ENCODE peak calls at places on chromosomes 3 and 15, in four cellular contexts. E, V, X and B are unnamed samples.

GRCh38 chr3:40951636-40952035 is 247.7 kb upstream of the CTNNB1 start:
- DNase-seq in E (no peak), X (peak; percentile 77), V (no peak), B (no peak)

GRCh38 chr3:173709026-173709425 is 311.5 kb downstream of the NLGN1 start:
- DNase-seq in X (no peak), E (no peak), V (no peak), B (no peak)

GRCh38 chr3:16917256-16917935 is 32.6 kb downstream of the PLCL2 start:
- DNase-seq in E (no peak), X (no peak), V (no peak), B (no peak)

GRCh38 chr3:133948131-133948810 is 52.6 kb upstream of the RAB6B start:
- DNase-seq in V (no peak), X (no peak), E (no peak), B (no peak)

GRCh38 chr15:84057714-84058331 is 177.8 kb upstream of the GOLGA6L4 start:
- DNase-seq in X (no peak), V (no peak), E (no peak), B (no peak)

GRCh38 chr3:115325539-115325938 is 178.5 kb upstream of the ZBTB20 start:
- DNase-seq in X (peak; percentile 39), V (peak; percentile 68), E (peak; percentile 78), B (peak; percentile 76)

GRCh38 chr3:22734207-22734606 is 468.9 kb upstream of the UBE2E2 start:
- DNase-seq in X (no peak), E (no peak), V (no peak), B (peak; percentile 80)

GRCh38 chr15:94324117-94324826 is 92.9 kb downstream of the MCTP2 start:
- DNase-seq in X (peak; percentile 35), E (peak; percentile 70), V (peak; percentile 67), B (peak; percentile 75)

GRCh38 chr3:128503164-128503651 is 10.2 kb upstream of the GATA2 start:
- DNase-seq in V (peak; percentile 42), X (no peak), E (peak; percentile 52), B (peak; percentile 57)

GRCh38 chr3:37887062-37887461 is 25.4 kb downstream of the CTDSPL start:
- DNase-seq in X (no peak), V (no peak), E (no peak), B (no peak)

GRCh38 chr3:37887824-37888223 is 26.1 kb downstream of the CTDSPL start:
- DNase-seq in E (no peak), V (no peak), X (no peak), B (no peak)

GRCh38 chr3:37882711-37883110 is 21.0 kb downstream of the CTDSPL start:
- DNase-seq in E (no peak), X (no peak), V (no peak), B (no peak)

GRCh38 chr3:37885831-37886230 is 24.2 kb downstream of the CTDSPL start:
- DNase-seq in V (no peak), E (no peak), X (no peak), B (no peak)

GRCh38 chr3:37886395-37886794 is 24.7 kb downstream of the CTDSPL start:
- DNase-seq in E (no peak), V (no peak), X (no peak), B (no peak)
- H3K27ac ChIP-seq in E (no peak overlapping the region), V (no peak overlapping the region), X (no peak overlapping the region), B (no peak overlapping the region)

GRCh38 chr15:44195151-44195740 is at the start of gene FRMD5:
- DNase-seq in X (peak; percentile 99), E (peak; percentile 98), V (peak; percentile 98), B (peak; percentile 97)
- H3K9ac ChIP-seq in X (peak within 1 kb of the TSS; percentile 78), E (no peak within 1 kb of the TSS), V (peak within 1 kb of the TSS; percentile 33), B (peak within 1 kb of the TSS; percentile 40)

GRCh38 chr15:74135041-74135565 is 4.7 kb downstream of the ISLR2 start:
- DNase-seq in V (no peak), E (no peak), X (no peak), B (no peak)
- H3K4me2 ChIP-seq in V (peak overlapping the region; percentile 72), E (peak overlapping the region; percentile 83), X (no peak overlapping the region), B (peak overlapping the region; percentile 10)

GRCh38 chr3:100426029-100426682 is 24.8 kb downstream of the LNP1 start:
- DNase-seq in E (no peak), X (no peak), V (no peak), B (no peak)

GRCh38 chr3:100427694-100428093 is 26.4 kb downstream of the LNP1 start:
- DNase-seq in X (no peak), E (no peak), V (no peak), B (no peak)

GRCh38 chr3:100425321-100425720 is 24.0 kb downstream of the LNP1 start:
- DNase-seq in V (no peak), X (peak; percentile 75), E (no peak), B (no peak)

GRCh38 chr3:100423611-100424010 is 22.3 kb downstream of the LNP1 start:
- DNase-seq in X (no peak), E (no peak), V (no peak), B (no peak)

DNA sequence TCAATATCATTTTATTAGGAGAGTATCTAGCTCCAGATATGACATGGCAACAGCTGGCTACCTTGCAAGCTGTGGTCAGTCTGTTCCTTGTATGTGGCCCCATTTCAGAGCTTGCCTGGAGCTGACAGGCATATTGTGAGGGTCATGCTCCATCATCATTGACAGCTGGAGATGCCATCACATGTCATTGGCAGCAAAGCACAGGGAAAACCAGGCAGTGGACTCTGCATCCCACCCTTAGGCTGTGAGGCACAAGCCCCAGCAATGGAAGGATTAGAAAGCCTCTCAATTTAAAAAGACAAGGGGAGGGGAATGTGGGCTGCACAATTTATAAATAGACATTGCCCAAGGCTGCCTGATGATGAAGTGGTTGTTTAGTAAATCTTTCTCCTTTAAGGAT is 27.8 kb downstream of the LNP1 start:
- DNase-seq in E (no peak), X (no peak), V (no peak), B (no peak)
- H3K27ac ChIP-seq in E (no peak overlapping the region), X (no peak overlapping the region), V (no peak overlapping the region), B (no peak overlapping the region)

DNA sequence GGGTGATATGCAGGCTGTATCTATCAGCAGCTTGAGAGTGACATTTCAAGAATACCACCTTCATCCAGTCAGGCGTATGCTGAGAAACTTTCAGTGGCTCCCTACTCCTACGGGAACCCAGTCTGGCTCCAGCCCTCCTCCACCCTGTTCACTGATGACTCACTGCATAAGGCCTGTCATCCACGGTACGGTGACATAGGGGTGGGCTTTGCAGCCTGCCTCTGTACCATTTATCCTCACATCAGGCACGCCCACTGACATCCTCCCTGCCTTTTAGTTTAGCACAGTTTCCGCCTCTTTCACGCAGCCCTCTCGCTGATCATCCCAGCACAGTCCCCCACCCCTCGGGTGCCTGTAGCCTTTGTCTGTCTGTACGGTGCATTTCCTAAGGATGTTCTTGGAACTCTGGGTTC is 11.7 kb downstream of the PXYLP1 start:
- DNase-seq in V (no peak), X (no peak), E (no peak), B (peak; percentile 11)
- H3K9ac ChIP-seq in V (no peak overlapping the region), X (no peak overlapping the region), E (no peak overlapping the region), B (no peak overlapping the region)

GRCh38 chr15:45187578-45187893 is 230 bp downstream of the SHF start:
- DNase-seq in E (no peak), X (no peak), V (no peak), B (no peak)
- H3K4me2 ChIP-seq in E (peak overlapping the region; percentile 87), X (peak overlapping the region; percentile 53), V (peak overlapping the region; percentile 56), B (no peak overlapping the region)